ENCODE peak calls at places on chromosome 15, in six cellular contexts. H is K562, P is GM12892, C is GM12878, V is HepG2, Y is H1. E is an unnamed sample.

GRCh38 chr15:70505411-70505919 is 257.9 kb downstream of the UACA start:
- DNase-seq in H (no peak), P (no peak), C (no peak), V (peak; percentile 29), Y (no peak), E (no peak)

GRCh38 chr15:37019479-37020433 is 80.6 kb downstream of the MEIS2 start:
- DNase-seq in H (no peak), P (no peak), C (no peak), V (peak; percentile 83), Y (no peak), E (no peak)

GRCh38 chr15:67132276-67132675 is 66.9 kb downstream of the SMAD3 start:
- DNase-seq in H (no peak), P (no peak), C (no peak), V (no peak), Y (no peak), E (no peak)

GRCh38 chr15:66573348-66573718 is 7.5 kb upstream of the LCTL start:
- DNase-seq in H (no peak), P (no peak), C (no peak), V (no peak), Y (no peak), E (no peak)

GRCh38 chr15:67558502-67558901 is 16.0 kb downstream of the MAP2K5 start:
- DNase-seq in H (no peak), P (no peak), C (no peak), V (no peak), Y (peak; percentile 29), E (no peak)

GRCh38 chr15:25717861-25718504 is 145.1 kb downstream of the ATP10A start:
- DNase-seq in H (no peak), P (no peak), C (no peak), V (no peak), Y (no peak), E (no peak)

GRCh38 chr15:43488790-43489585 is 4.0 kb downstream of the TP53BP1 start:
- DNase-seq in H (no peak), P (no peak), C (no peak), V (no peak), Y (no peak), E (no peak)

GRCh38 chr15:38193496-38193895 is 59.1 kb upstream of the SPRED1 start:
- DNase-seq in H (no peak), P (no peak), C (no peak), V (no peak), Y (no peak), E (no peak)

GRCh38 chr15:74956648-74957300 is at the start of gene RPP25:
- DNase-seq in H (peak; percentile 90), P (peak; percentile 84), C (no peak), V (peak; percentile 27), Y (no peak), E (peak; percentile 86)

GRCh38 chr15:72902245-72902928 is 118.8 kb upstream of the ADPGK start:
- DNase-seq in H (no peak), P (no peak), C (no peak), V (no peak), Y (no peak), E (no peak)

GRCh38 chr15:81411969-81412633 is 38.1 kb upstream of the TMC3 start:
- DNase-seq in H (no peak), P (no peak), C (no peak), V (no peak), Y (no peak), E (no peak)

GRCh38 chr15:62828364-62828763 is 214.2 kb upstream of the TPM1 start:
- DNase-seq in H (no peak), P (no peak), C (no peak), V (peak; percentile 60), Y (no peak), E (no peak)

GRCh38 chr15:24861014-24861690 is 93.6 kb upstream of the SNRPN start:
- DNase-seq in H (no peak), P (no peak), C (no peak), V (no peak), Y (no peak), E (no peak)

GRCh38 chr15:61227269-61228024 is 1.7 kb downstream of the RORA start:
- DNase-seq in H (no peak), P (no peak), C (no peak), V (no peak), Y (no peak), E (no peak)

GRCh38 chr15:52362497-52362896 is 66.9 kb upstream of the MYO5C start:
- DNase-seq in H (no peak), P (no peak), C (no peak), V (no peak), Y (no peak), E (no peak)

GRCh38 chr15:83398591-83398990 is 48.5 kb upstream of the SH3GL3 start:
- DNase-seq in H (no peak), P (no peak), C (no peak), V (no peak), Y (no peak), E (no peak)

GRCh38 chr15:42363942-42364341 is 4.6 kb downstream of the CAPN3 start:
- DNase-seq in H (no peak), P (no peak), C (no peak), V (no peak), Y (no peak), E (no peak)

GRCh38 chr15:70281811-70282307 is 184.1 kb upstream of the TLE3 start:
- DNase-seq in H (no peak), P (no peak), C (no peak), V (no peak), Y (no peak), E (no peak)

GRCh38 chr15:26641144-26641543 is 131.7 kb downstream of the GABRB3 start:
- DNase-seq in H (no peak), P (no peak), C (no peak), V (no peak), Y (no peak), E (no peak)

GRCh38 chr15:61824291-61824690 is 236.0 kb downstream of the VPS13C start:
- DNase-seq in H (no peak), P (no peak), C (no peak), V (no peak), Y (no peak), E (no peak)

GRCh38 chr15:75042730-75043508 is 19.5 kb downstream of the PPCDC start:
- DNase-seq in H (peak; percentile 71), P (peak; percentile 85), C (peak; percentile 100), V (peak; percentile 93), Y (no peak), E (peak; percentile 67)

GRCh38 chr15:54089776-54090175 is 111.5 kb downstream of the UNC13C start:
- DNase-seq in H (no peak), P (no peak), C (no peak), V (no peak), Y (no peak), E (no peak)

GRCh38 chr15:88913017-88913849 is at the start of gene MFGE8:
- DNase-seq in H (peak; percentile 87), P (peak; percentile 66), C (no peak), V (peak; percentile 31), Y (peak; percentile 71), E (peak; percentile 59)
- TF ChIP-seq POLR2A in H (peak; percentile 81), P (no peak), C (peak; percentile 63), V (no peak), Y (peak; percentile 93), E (no peak)

GRCh38 chr15:40061212-40061901 is 22.4 kb upstream of the SRP14 start:
- DNase-seq in H (no peak), P (no peak), C (peak; percentile 73), V (no peak), Y (no peak), E (no peak)

GRCh38 chr15:40059821-40060220 is 20.8 kb upstream of the SRP14 start:
- DNase-seq in H (no peak), P (no peak), C (no peak), V (no peak), Y (no peak), E (no peak)

GRCh38 chr15:40060241-40060961 is 21.4 kb upstream of the SRP14 start:
- DNase-seq in H (no peak), P (no peak), C (no peak), V (no peak), Y (no peak), E (no peak)

GRCh38 chr15:40055576-40056293 is 16.8 kb upstream of the SRP14 start:
- DNase-seq in H (no peak), P (no peak), C (no peak), V (no peak), Y (no peak), E (no peak)

GRCh38 chr15:40058476-40059140 is 19.6 kb upstream of the SRP14 start:
- DNase-seq in H (no peak), P (no peak), C (no peak), V (no peak), Y (no peak), E (no peak)
- TF ChIP-seq TAF1 in H (no peak), P (no peak), C (no peak), V (no peak), Y (no peak), E (no peak)

GRCh38 chr15:78263907-78264303 is 457 bp upstream of the DNAJA4 start:
- DNase-seq in H (peak; percentile 30), P (no peak), C (no peak), V (no peak), Y (no peak), E (no peak)
- TF ChIP-seq POLR2A in H (no peak), P (no peak), C (no peak), V (no peak), Y (no peak), E (no peak)

GRCh38 chr15:85642693-85643058 is 152.0 kb downstream of the KLHL25 start:
- DNase-seq in H (no peak), P (no peak), C (no peak), V (no peak), Y (no peak), E (no peak)

GRCh38 chr15:85649372-85649771 is 145.4 kb downstream of the KLHL25 start:
- DNase-seq in H (no peak), P (no peak), C (no peak), V (peak; percentile 74), Y (no peak), E (no peak)

GRCh38 chr15:85651551-85651950 is 143.2 kb downstream of the KLHL25 start:
- DNase-seq in H (no peak), P (no peak), C (no peak), V (no peak), Y (no peak), E (no peak)

GRCh38 chr15:85642054-85642692 is 152.6 kb downstream of the KLHL25 start:
- DNase-seq in H (no peak), P (no peak), C (no peak), V (no peak), Y (no peak), E (no peak)

DNA sequence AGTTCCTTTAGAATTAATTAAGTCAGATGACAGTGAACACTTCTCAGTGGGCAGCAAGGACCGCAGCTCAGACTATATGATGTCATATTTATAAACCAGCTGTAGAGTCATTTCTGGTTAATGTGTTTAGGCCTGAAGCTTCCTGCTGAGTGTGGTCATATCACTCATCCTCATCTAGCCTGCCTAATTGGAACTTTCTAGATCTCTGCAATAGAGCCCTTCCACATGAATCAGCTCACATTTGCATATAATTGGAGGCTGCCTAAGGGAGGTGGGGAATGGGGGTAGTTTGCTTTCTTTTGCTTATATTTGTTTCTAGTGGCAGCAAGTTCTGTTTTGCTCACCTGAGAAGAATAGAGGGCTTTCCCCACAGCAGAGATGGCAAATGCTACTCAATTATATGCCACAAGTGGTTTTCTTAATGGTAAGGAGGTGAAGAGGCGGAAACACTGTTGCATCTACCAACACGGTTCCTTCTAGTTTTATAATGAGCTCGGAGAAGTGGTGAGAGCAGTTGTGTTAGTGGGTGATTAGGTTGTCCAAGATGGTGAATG is 148.1 kb downstream of the KLHL25 start:
- DNase-seq in H (no peak), P (no peak), C (no peak), V (no peak), Y (no peak), E (no peak)
- TF ChIP-seq TAF1 in H (no peak), P (no peak), C (no peak), V (no peak), Y (no peak), E (no peak)

E was measured in GM12891.